ENCODE peak calls at places on chromosomes 4 and X, in five cellular contexts. F is brain microvascular endothelial cell, D is stomach, Q is transverse colon, Z is astrocyte of the spinal cord. W is an unnamed sample.

GRCh38 chrX:134868766-134869495 is 121.9 kb upstream of the SMIM10 start:
- DNase-seq in Z (peak; percentile 78), F (peak; percentile 77), Q (no peak), D (no peak), W (no peak)

GRCh38 chrX:140141444-140142029 is 176.2 kb upstream of the CXorf66 start:
- DNase-seq in F (peak; percentile 2), Z (peak; percentile 19), Q (peak; percentile 17), D (peak; percentile 31), W (no peak)

GRCh38 chrX:82961129-82961528 is 547.0 kb upstream of the POU3F4 start:
- DNase-seq in D (no peak), Z (no peak), Q (no peak), F (no peak), W (no peak)

GRCh38 chr4:89303989-89304388 is 3.6 kb downstream of the GPRIN3 start:
- DNase-seq in F (no peak), Z (no peak), Q (no peak), D (no peak), W (no peak)

GRCh38 chrX:2261838-2262678 is 238.7 kb downstream of the DHRSX start:
- DNase-seq in F (no peak), D (no peak), Q (no peak), Z (no peak), W (no peak)

GRCh38 chrX:42384956-42385355 is 393.0 kb downstream of the PPP1R2C start:
- DNase-seq in Z (no peak), D (no peak), Q (no peak), F (no peak), W (no peak)

GRCh38 chrX:19893722-19894121 is 6.3 kb upstream of the SH3KBP1 start:
- DNase-seq in Z (peak; percentile 61), F (peak; percentile 75), D (no peak), Q (no peak), W (no peak)

GRCh38 chrX:46575991-46576392 is 2.4 kb downstream of the CHST7 start:
- DNase-seq in D (no peak), F (no peak), Z (no peak), Q (no peak), W (no peak)

GRCh38 chrX:44542567-44543325 is at the start of gene FUNDC1:
- DNase-seq in Z (peak; percentile 97), Q (peak; percentile 96), D (peak; percentile 95), F (peak; percentile 90), W (peak; percentile 95)

GRCh38 chrX:119375561-119375960 is 23.6 kb upstream of the SLC25A43 start:
- DNase-seq in Q (no peak), D (no peak), F (no peak), Z (no peak), W (no peak)

GRCh38 chrX:48998391-48998790 is 3.7 kb downstream of the GRIPAP1 start:
- DNase-seq in F (no peak), D (no peak), Q (no peak), Z (no peak), W (no peak)

GRCh38 chrX:140087865-140088264 is 122.5 kb upstream of the CXorf66 start:
- DNase-seq in Z (no peak), D (no peak), F (no peak), Q (no peak), W (no peak)

GRCh38 chr4:159504634-159505033 is 401.8 kb downstream of the RAPGEF2 start:
- DNase-seq in Q (no peak), D (no peak), F (peak; percentile 58), Z (peak; percentile 37), W (peak; percentile 37)

GRCh38 chr4:126821152-126821551 is 811.6 kb upstream of the INTU start:
- DNase-seq in D (no peak), Z (no peak), Q (no peak), F (no peak), W (no peak)

GRCh38 chrX:47226531-47227333 is 6.1 kb upstream of the USP11 start:
- DNase-seq in D (no peak), Z (no peak), Q (no peak), F (no peak), W (peak; percentile 19)

GRCh38 chrX:81003491-81004185 is 194.0 kb upstream of the BRWD3 start:
- DNase-seq in D (no peak), Z (no peak), Q (no peak), F (no peak), W (peak; percentile 33)

GRCh38 chr4:15240764-15241163 is 187.1 kb upstream of the C1QTNF7 start:
- DNase-seq in D (no peak), F (peak; percentile 82), Q (no peak), Z (peak; percentile 10), W (no peak)

GRCh38 chr4:121182296-121182695 is 18.2 kb upstream of the TNIP3 start:
- DNase-seq in Z (peak; percentile 46), F (peak; percentile 2), Q (no peak), D (no peak), W (no peak)

GRCh38 chr4:4779486-4779885 is 80.0 kb upstream of the MSX1 start:
- DNase-seq in F (no peak), Q (no peak), D (no peak), Z (no peak), W (no peak)

GRCh38 chrX:65528705-65529340 is 5.8 kb downstream of the LAS1L start:
- DNase-seq in Z (peak; percentile 9), D (peak; percentile 61), Q (peak; percentile 60), F (peak; percentile 23), W (no peak)

GRCh38 chrX:95764972-95765451 is 919.6 kb upstream of the DIAPH2 start:
- DNase-seq in F (peak; percentile 7), D (no peak), Q (no peak), Z (peak; percentile 45), W (no peak)

GRCh38 chr4:178306565-178306964 is 864.3 kb upstream of the AGA start:
- DNase-seq in D (no peak), Q (no peak), F (no peak), Z (peak; percentile 30), W (no peak)

GRCh38 chrX:55210931-55211677 is 9.0 kb upstream of the PAGE5 start:
- DNase-seq in D (no peak), Z (no peak), F (no peak), Q (no peak), W (no peak)

GRCh38 chr4:77880784-77881183 is 18.2 kb downstream of the MRPL1 start:
- DNase-seq in F (no peak), Z (no peak), D (no peak), Q (no peak), W (no peak)

GRCh38 chr4:33649015-33649414 is 2595.3 kb downstream of the ARAP2 start:
- DNase-seq in Z (peak; percentile 29), D (no peak), Q (no peak), F (no peak), W (no peak)

GRCh38 chr4:184280591-184281071 is 63.0 kb upstream of the ENPP6 start:
- DNase-seq in F (no peak), Z (no peak), Q (peak; percentile 19), D (no peak), W (no peak)

GRCh38 chrX:44447214-44447613 is 95.4 kb downstream of the FUNDC1 start:
- DNase-seq in Z (no peak), F (no peak), Q (no peak), D (no peak), W (no peak)

GRCh38 chr4:1765409-1766335 is 27.4 kb upstream of the FGFR3 start:
- DNase-seq in D (no peak), F (no peak), Q (no peak), Z (no peak), W (no peak)

GRCh38 chr4:162560073-162560472 is 396.3 kb upstream of the FSTL5 start:
- DNase-seq in Z (no peak), Q (no peak), F (no peak), D (no peak), W (no peak)
- TF ChIP-seq CTCF in Z (no peak), Q (no peak), F (no peak), D (no peak), W (no peak)

GRCh38 chr4:174520655-174521054 is 1.6 kb downstream of the HPGD start:
- DNase-seq in Z (no peak), D (no peak), F (no peak), Q (no peak), W (no peak)

GRCh38 chr4:174524242-174524641 is 2.0 kb upstream of the HPGD start:
- DNase-seq in Q (peak; percentile 77), F (no peak), Z (no peak), D (peak; percentile 58), W (no peak)

GRCh38 chr4:174523003-174523693 is 860 bp upstream of the HPGD start:
- DNase-seq in D (no peak), F (no peak), Q (peak; percentile 12), Z (peak; percentile 21), W (no peak)

GRCh38 chr4:174521800-174522182 is 497 bp downstream of the HPGD start:
- DNase-seq in F (no peak), Q (peak; percentile 52), Z (no peak), D (peak; percentile 54), W (peak; percentile 81)

DNA sequence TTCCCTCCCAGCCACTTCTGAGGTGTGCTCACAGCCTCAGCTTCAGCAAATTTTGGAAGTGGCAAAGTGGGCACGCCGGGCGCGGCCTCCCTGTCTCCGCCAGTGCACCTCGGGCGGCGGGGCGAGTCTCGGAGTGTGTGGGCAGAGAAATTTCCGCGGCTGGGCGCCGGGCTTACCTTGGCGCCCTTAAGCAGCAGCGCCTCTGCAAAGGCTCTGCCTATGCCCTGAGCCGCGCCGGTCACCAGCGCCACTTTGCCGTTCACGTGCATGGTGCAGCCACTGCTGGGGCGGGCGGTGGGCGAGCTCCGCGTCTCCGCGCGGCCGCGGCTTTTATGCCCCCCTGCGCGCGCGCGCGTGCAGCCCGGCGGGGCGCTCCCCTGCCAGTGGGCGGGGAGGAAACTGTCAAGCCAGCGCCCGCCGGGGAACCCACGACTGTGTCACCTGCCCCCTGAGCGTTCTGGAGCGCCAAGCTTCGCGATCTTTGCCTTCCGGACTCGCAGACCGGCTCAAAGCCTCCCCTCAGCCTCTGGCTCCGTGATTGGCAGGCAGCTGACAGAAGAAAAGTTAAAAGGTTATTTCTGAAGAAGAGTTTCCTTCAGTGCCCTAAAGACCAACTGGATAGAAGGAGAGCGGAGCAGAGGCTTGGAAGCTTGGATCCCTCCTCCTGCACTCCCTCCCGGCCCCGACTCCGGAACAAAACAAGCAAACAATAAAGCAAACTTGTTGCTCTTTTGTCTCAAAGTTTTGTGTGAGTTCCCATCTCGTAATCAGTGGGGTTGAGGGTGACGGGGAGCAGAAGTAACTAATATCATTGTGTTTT is at the start of gene HPGD:
- DNase-seq in D (peak; percentile 75), Q (peak; percentile 81), F (no peak), Z (peak; percentile 7), W (peak; percentile 68)
- H3K4me3 ChIP-seq in D (peak within 1 kb of the TSS; percentile 63), Q (peak within 1 kb of the TSS; percentile 66), F (peak within 1 kb of the TSS; percentile 64), Z (peak within 1 kb of the TSS; percentile 51), W (peak within 1 kb of the TSS; percentile 60)

GRCh38 chr4:151409470-151410313 is 716 bp downstream of the FHIP1A start:
- DNase-seq in Q (peak; percentile 64), Z (peak; percentile 8), F (no peak), D (peak; percentile 49), W (peak; percentile 83)
- TF ChIP-seq CTCF in Q (no peak), Z (no peak), F (no peak), D (no peak), W (no peak)

DNA sequence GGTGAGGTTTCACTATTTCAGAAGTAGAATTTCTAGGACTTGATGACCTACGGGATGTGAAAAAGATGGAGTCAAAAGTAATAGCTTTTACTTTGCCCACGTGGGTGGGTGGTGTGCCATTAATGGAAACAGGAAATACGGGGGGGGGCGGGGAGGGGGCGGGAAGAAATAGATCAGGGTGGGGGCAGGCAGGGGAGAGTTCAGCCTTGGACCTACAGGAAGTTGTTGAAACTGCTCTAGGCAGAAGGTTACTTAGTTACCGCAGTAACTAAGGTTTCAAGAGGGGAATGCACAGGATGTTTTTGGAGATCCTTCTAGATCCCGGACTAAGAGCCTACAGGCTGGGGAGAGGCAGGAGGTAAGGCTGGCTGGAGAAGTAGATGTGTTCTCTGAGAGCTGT is 3.6 kb upstream of the FHL1 start:
- DNase-seq in Z (no peak), D (no peak), Q (no peak), F (no peak), W (no peak)
- H3K4me3 ChIP-seq in Z (no peak overlapping the region), D (no peak overlapping the region), Q (no peak overlapping the region), F (no peak overlapping the region), W (no peak overlapping the region)

GRCh38 chr4:87445964-87446363 is 23.6 kb downstream of the NUDT9 start:
- DNase-seq in F (no peak), Q (no peak), Z (no peak), D (no peak), W (no peak)

GRCh38 chr4:87451537-87451936 is 29.2 kb downstream of the NUDT9 start:
- DNase-seq in Q (no peak), Z (no peak), D (no peak), F (no peak), W (no peak)
- TF ChIP-seq CTCF in Q (no peak), Z (no peak), D (no peak), F (no peak), W (no peak)

W was measured in left lung.